ENCODE peak calls at places on chromosomes 12 and 14, in four cellular contexts. K, M, I and G are unnamed samples.

GRCh38 chr12:48160807-48161206 is 3.5 kb upstream of the ASB8 start:
- DNase-seq in K (no peak), M (no peak), I (no peak), G (no peak)

GRCh38 chr12:72346331-72346944 is 74.3 kb downstream of the TRHDE start:
- DNase-seq in K (no peak), M (peak), I (no peak), G (no peak)

GRCh38 chr14:21476526-21476924 is 234 bp downstream of the RAB2B start:
- DNase-seq in K (peak), M (peak), I (peak), G (peak)

GRCh38 chr14:100872241-100872640 is 31.3 kb downstream of the RTL1 start:
- DNase-seq in K (peak), M (no peak), I (no peak), G (no peak)

GRCh38 chr14:75315143-75315542 is 36.5 kb downstream of the FOS start:
- DNase-seq in K (no peak), M (no peak), I (peak), G (no peak)

GRCh38 chr14:91911474-91912032 is 35.9 kb downstream of the FBLN5 start:
- DNase-seq in K (no peak), M (peak), I (no peak), G (no peak)

GRCh38 chr12:67413577-67413976 is 144.4 kb downstream of the CAND1 start:
- DNase-seq in K (no peak), M (no peak), I (no peak), G (no peak)

GRCh38 chr12:85633491-85633890 is 202.7 kb downstream of the RASSF9 start:
- DNase-seq in K (no peak), M (no peak), I (no peak), G (no peak)

GRCh38 chr12:8018666-8019581 is 13.6 kb upstream of the FOXJ2 start:
- DNase-seq in K (no peak), M (peak), I (no peak), G (no peak)

GRCh38 chr12:125092872-125093680 is 27.8 kb downstream of the AACS start:
- DNase-seq in K (no peak), M (peak), I (no peak), G (no peak)

GRCh38 chr12:94134226-94134795 is 14.1 kb upstream of the PLXNC1 start:
- DNase-seq in K (no peak), M (peak), I (no peak), G (no peak)

GRCh38 chr14:89473979-89474378 is 56.9 kb upstream of the FOXN3 start:
- DNase-seq in K (no peak), M (no peak), I (no peak), G (no peak)

GRCh38 chr12:31702047-31702446 is 26.8 kb downstream of the AMN1 start:
- DNase-seq in K (no peak), M (no peak), I (no peak), G (no peak)

GRCh38 chr12:78240827-78241226 is 410.1 kb downstream of the NAV3 start:
- DNase-seq in K (no peak), M (no peak), I (no peak), G (no peak)

GRCh38 chr12:130948136-130948535 is 5.6 kb upstream of the ADGRD1 start:
- DNase-seq in K (no peak), M (no peak), I (no peak), G (no peak)

GRCh38 chr12:81094718-81095360 is 17.0 kb downstream of the ACSS3 start:
- DNase-seq in K (no peak), M (no peak), I (no peak), G (no peak)

GRCh38 chr12:122721057-122721545 is 4.5 kb upstream of the HCAR3 start:
- DNase-seq in K (no peak), M (peak), I (no peak), G (no peak)

GRCh38 chr12:50050410-50051280 is 6.8 kb upstream of the ASIC1 start:
- DNase-seq in K (peak), M (peak), I (no peak), G (no peak)

GRCh38 chr14:21999400-21999799 is 325.8 kb upstream of the OR4E1 start:
- DNase-seq in K (no peak), M (no peak), I (no peak), G (no peak)

GRCh38 chr14:46368275-46368674 is 283.3 kb downstream of the RPL10L start:
- DNase-seq in K (no peak), M (no peak), I (no peak), G (no peak)

GRCh38 chr12:52543985-52544888 is 8.7 kb downstream of the KRT71 start:
- DNase-seq in K (no peak), M (no peak), I (peak), G (no peak)

GRCh38 chr14:68359862-68360552 is 432.9 kb downstream of the ZFP36L1 start:
- DNase-seq in K (peak), M (no peak), I (no peak), G (no peak)

GRCh38 chr14:71452987-71453386 is 479.2 kb upstream of the RGS6 start:
- DNase-seq in K (no peak), M (no peak), I (no peak), G (no peak)

GRCh38 chr14:60655114-60655897 is 6.0 kb upstream of the SIX1 start:
- DNase-seq in K (no peak), M (no peak), I (no peak), G (no peak)

GRCh38 chr12:110917961-110918360 is 2.4 kb downstream of the MYL2 start:
- DNase-seq in K (no peak), M (no peak), I (no peak), G (no peak)

GRCh38 chr12:7122876-7123769 is 5.6 kb downstream of the RBP5 start:
- DNase-seq in K (no peak), M (no peak), I (no peak), G (peak)

GRCh38 chr14:77067632-77068514 is 30.2 kb upstream of the CIPC start:
- DNase-seq in K (peak), M (no peak), I (peak), G (no peak)

GRCh38 chr12:75954076-75954475 is 77.5 kb downstream of the PHLDA1 start:
- DNase-seq in K (no peak), M (peak), I (no peak), G (no peak)

GRCh38 chr12:39623919-39624318 is 4.3 kb upstream of the ABCD2 start:
- DNase-seq in K (no peak), M (no peak), I (no peak), G (no peak)

GRCh38 chr12:72282721-72283120 is 10.6 kb downstream of the TRHDE start:
- DNase-seq in K (no peak), M (no peak), I (no peak), G (no peak)

GRCh38 chr14:100375273-100375962 is 52.3 kb downstream of the SLC25A47 start:
- DNase-seq in K (peak), M (peak), I (peak), G (peak)

GRCh38 chr12:106997916-106998315 is 11.0 kb upstream of the MTERF2 start:
- DNase-seq in K (no peak), M (no peak), I (no peak), G (no peak)

GRCh38 chr12:111758120-111758561 is 8.6 kb upstream of the ALDH2 start:
- DNase-seq in K (peak), M (no peak), I (no peak), G (no peak)

GRCh38 chr12:5689773-5690172 is 255.3 kb downstream of the ANO2 start:
- DNase-seq in K (no peak), M (no peak), I (no peak), G (no peak)

GRCh38 chr12:130375296-130375695 is 37.6 kb downstream of the PIWIL1 start:
- DNase-seq in K (no peak), M (no peak), I (no peak), G (no peak)

GRCh38 chr14:100295376-100296105 is 10.7 kb downstream of the SLC25A29 start:
- DNase-seq in K (peak), M (no peak), I (peak), G (no peak)

DNA sequence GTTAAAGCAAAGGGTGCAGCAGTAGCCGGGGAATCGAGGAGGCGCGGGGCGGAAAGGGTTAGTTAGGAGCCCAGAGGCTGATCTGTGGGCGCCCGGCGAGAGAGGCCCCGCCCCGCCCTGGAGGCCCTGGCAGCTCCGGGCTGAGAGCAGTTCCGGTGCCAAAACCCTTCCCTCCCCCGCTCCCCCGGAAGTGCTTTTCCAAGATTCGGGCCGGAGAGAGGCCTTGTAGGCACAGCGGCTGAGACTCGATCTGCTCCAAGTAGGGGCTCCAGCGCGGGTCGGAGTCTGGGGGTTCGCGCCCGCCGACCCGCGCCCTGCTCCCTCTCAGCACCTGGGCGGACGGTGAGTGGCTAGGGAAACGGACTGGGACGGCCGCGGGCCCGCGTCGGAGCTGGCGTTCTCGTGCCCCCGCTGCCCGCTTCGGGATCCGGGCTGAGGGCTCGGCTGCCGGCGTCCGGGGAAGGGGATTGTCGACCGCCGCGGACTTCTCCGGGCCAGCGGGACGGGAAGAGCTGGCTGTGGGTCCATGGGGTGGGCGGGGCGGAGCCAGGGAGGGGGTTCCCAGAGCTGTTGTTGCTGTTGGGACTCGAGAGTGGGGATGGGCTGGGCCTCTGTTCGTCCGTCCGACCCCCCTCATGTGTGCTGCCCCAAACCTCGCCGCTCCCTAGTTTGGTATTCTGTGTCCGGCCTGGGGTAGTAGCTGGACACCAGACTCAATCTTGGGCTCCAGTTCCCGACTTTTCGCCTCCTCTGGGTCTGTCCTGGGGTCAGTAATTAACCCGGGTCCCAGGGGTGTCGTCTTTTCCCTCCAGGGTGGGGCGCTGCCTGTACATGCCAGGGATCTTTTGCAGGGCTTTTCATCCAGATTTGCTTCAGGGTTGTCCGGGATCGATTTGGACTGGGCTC is at the start of gene FRS2:
- DNase-seq in K (peak), M (peak), I (peak), G (peak)
- TF ChIP-seq CTCF in K (peak), M (peak), I (no peak), G (no peak)

GRCh38 chr14:106268013-106268727 is 741.8 kb downstream of the TMEM121 start:
- DNase-seq in K (no peak), M (no peak), I (no peak), G (no peak)
- TF ChIP-seq CTCF in K (peak), M (peak), I (no peak), G (no peak)

GRCh38 chr12:46263140-46264017 is 5.5 kb downstream of the SLC38A1 start:
- DNase-seq in K (no peak), M (no peak), I (no peak), G (no peak)
- TF ChIP-seq CTCF in K (no peak), M (no peak), I (no peak), G (no peak)

GRCh38 chr14:58367296-58367695 is 28.4 kb upstream of the TOMM20L start:
- DNase-seq in K (no peak), M (no peak), I (no peak), G (no peak)

DNA sequence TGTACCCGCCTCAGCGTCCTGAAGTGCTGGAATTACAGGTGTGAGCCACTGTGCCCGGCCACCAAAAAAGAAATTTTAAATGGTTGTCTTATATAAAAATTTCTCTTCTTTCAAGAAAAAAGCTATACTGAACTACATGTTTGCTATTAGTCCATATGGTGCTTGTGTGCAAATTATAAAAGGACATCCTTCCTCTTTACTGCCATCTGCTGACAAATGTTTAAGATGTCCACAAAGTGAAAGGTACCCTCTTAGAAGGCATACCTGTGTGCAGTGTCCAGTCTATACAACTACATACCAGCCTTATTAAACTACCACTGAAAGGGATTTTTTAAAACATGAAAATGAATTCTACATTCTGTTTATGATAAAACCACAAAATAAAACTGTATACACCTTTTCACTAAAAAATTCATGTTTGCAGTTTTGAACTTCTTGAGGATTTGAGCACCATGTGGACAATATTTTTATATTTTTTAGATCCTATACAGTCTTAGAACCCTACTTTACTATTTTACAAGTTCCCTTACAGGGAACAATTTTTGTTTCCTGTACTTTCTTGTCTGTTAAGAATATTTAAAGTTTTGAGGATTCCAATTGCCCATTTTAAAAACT is 32.8 kb upstream of the TOMM20L start:
- DNase-seq in K (no peak), M (peak), I (no peak), G (no peak)
- TF ChIP-seq CTCF in K (peak), M (peak), I (no peak), G (no peak)

DNA sequence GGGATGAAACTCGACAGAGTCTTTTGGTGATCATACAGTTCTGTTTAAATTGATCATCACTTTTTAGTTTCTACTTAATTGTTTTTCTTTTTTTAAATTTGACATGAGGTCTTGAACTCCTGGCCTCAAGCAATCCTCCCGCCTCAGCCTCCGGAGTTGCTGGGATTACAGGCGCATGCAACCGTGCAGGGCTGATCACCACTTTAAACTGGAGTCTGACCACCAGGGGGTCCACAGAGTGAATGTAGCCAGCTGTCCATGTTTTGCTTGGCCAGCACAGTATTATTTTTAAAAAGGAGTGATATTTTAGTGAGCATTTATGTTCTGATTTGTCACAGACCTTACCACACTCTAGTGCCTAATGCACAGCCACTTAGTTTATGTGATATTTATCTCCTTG is 10.7 kb downstream of the DAAM1 start:
- DNase-seq in K (no peak), M (no peak), I (no peak), G (no peak)
- TF ChIP-seq CTCF in K (peak), M (no peak), I (no peak), G (no peak)

GRCh38 chr14:53151867-53152626 is 1.1 kb downstream of the DDHD1 start:
- DNase-seq in K (peak), M (peak), I (peak), G (peak)
- TF ChIP-seq CTCF in K (peak), M (peak), I (no peak), G (no peak)

GRCh38 chr12:115470526-115470925 is 786.6 kb upstream of the TBX3 start:
- DNase-seq in K (no peak), M (no peak), I (no peak), G (no peak)

GRCh38 chr12:115470977-115471376 is 787.0 kb upstream of the TBX3 start:
- DNase-seq in K (no peak), M (no peak), I (no peak), G (no peak)

GRCh38 chr12:115467531-115467930 is 783.6 kb upstream of the TBX3 start:
- DNase-seq in K (no peak), M (no peak), I (no peak), G (no peak)

GRCh38 chr12:115466076-115466475 is 782.1 kb upstream of the TBX3 start:
- DNase-seq in K (no peak), M (no peak), I (no peak), G (no peak)

DNA sequence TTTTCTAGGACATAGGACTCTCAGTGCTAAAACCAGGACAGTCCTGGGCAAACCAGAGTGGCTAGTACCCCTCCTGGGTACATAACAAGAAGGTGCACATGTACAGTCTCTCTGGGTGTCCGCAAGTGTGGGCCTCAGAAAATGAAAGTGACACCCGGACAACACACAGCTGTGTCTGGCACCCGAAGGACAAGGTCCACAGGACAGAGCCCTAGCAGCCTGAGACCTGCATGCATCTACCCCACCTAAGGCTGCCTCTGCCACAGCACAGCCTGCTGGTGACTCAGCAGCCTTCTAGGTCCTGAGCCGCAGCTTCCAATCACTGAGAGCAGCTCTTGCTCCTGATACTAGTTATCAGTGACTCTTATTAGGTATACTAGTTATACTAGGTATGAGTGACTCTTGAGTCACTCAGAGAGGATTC is 784.1 kb upstream of the TBX3 start:
- DNase-seq in K (no peak), M (peak), I (no peak), G (no peak)
- TF ChIP-seq CTCF in K (no peak), M (peak), I (no peak), G (no peak)

DNA sequence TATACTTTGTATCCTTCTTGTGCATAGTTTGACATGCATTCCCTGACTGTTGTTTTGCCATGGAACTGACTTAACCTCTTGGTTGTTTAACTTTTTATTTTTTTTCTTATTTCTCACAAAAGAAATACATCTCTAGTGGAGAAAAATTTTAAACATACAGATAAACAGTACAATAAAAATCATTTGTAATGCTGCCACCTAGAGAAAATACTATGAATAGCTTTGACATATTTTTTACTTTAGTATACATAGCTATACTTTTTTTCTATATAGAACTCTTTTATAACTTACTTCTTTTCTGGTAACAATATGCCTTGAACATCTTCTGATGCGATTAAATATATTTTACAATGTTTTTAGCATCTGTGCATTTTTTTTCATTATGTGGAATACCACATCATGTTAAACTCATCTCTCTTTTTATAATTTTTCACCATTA is 184.5 kb downstream of the AKAP6 start:
- DNase-seq in K (no peak), M (no peak), I (no peak), G (no peak)
- TF ChIP-seq CTCF in K (peak), M (no peak), I (no peak), G (no peak)

DNA sequence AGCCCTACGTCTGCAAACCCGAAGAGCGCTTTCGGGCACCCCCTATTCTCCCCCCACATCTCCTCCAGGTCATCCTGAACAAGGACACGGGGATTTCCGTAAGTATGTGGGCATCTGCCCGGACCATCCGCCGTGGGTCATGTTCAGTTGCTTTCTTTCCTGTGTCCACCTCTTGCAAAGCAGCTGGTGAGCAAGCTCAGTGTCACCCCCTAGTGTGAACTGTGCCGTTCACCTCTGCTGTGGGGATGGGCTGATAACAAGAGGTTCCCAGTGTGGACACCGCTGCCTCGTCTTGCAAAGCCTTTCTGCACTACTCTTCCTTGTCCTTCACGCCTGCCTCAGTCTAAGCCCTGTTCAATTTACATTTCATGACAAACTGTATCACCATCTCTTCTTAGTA is 8.6 kb downstream of the PRKAB1 start:
- DNase-seq in K (no peak), M (no peak), I (no peak), G (no peak)
- TF ChIP-seq CTCF in K (no peak), M (peak), I (no peak), G (no peak)

GRCh38 chr12:17954788-17955187 is 135.2 kb downstream of the RERGL start:
- DNase-seq in K (no peak), M (no peak), I (no peak), G (no peak)
- TF ChIP-seq CTCF in K (no peak), M (no peak), I (no peak), G (no peak)